ENCODE peak calls at places on chromosomes 16 and 17, in four cellular contexts. J is uterus, L is astrocyte of the cerebellum, B is HL-60. G is an unnamed sample.

GRCh38 chr17:27938864-27939263 is 45.7 kb upstream of the LYRM9 start:
- DNase-seq in L (no peak), B (no peak), J (no peak), G (no peak)

GRCh38 chr17:77708936-77709335 is 249.6 kb upstream of the TNRC6C start:
- DNase-seq in B (no peak), L (no peak), J (no peak), G (no peak)

GRCh38 chr17:7840441-7840840 is 6.4 kb downstream of the KDM6B start:
- DNase-seq in B (no peak), J (no peak), L (no peak), G (no peak)

GRCh38 chr16:84941916-84942315 is 69.4 kb downstream of the ZDHHC7 start:
- DNase-seq in J (no peak), B (no peak), L (no peak), G (peak; percentile 73)

GRCh38 chr17:21252289-21252874 is 828 bp downstream of the NATD1 start:
- DNase-seq in J (no peak), B (no peak), L (no peak), G (no peak)

GRCh38 chr16:1265826-1266225 is 10.0 kb downstream of the TPSD1 start:
- DNase-seq in B (no peak), L (no peak), J (no peak), G (no peak)

GRCh38 chr17:33436321-33436720 is 143.2 kb upstream of the ASIC2 start:
- DNase-seq in J (no peak), B (no peak), L (no peak), G (no peak)

GRCh38 chr17:57916925-57917858 is 38.0 kb downstream of the CUEDC1 start:
- DNase-seq in B (no peak), L (no peak), J (no peak), G (no peak)

GRCh38 chr16:48623304-48624016 is 13.5 kb upstream of the N4BP1 start:
- DNase-seq in J (peak; percentile 65), L (peak; percentile 31), B (no peak), G (peak; percentile 96)

GRCh38 chr16:85334718-85335583 is 222.7 kb upstream of the CIBAR2 start:
- DNase-seq in J (no peak), L (no peak), B (no peak), G (no peak)

GRCh38 chr16:27965801-27966200 is 97.7 kb downstream of the GSG1L start:
- DNase-seq in J (no peak), B (no peak), L (no peak), G (peak; percentile 64)

GRCh38 chr16:84665359-84665758 is 17.0 kb downstream of the KLHL36 start:
- DNase-seq in B (no peak), J (no peak), L (no peak), G (no peak)

GRCh38 chr17:19905514-19905913 is 37.8 kb upstream of the ULK2 start:
- DNase-seq in J (no peak), B (no peak), L (no peak), G (no peak)

GRCh38 chr17:63997341-63998048 is 656 bp upstream of the PRR29 start:
- DNase-seq in L (no peak), B (no peak), J (peak; percentile 20), G (peak; percentile 84)

GRCh38 chr16:66003196-66003595 is 363.3 kb upstream of the CDH5 start:
- DNase-seq in B (no peak), L (no peak), J (no peak), G (no peak)

GRCh38 chr16:24810951-24811843 is 34.6 kb upstream of the SLC5A11 start:
- DNase-seq in B (no peak), J (no peak), L (no peak), G (no peak)

GRCh38 chr17:11704041-11704440 is 105.8 kb downstream of the DNAH9 start:
- DNase-seq in B (no peak), J (no peak), L (no peak), G (no peak)

GRCh38 chr17:40417258-40417608 is 463 bp downstream of the TOP2A start:
- DNase-seq in L (no peak), B (no peak), J (no peak), G (no peak)

GRCh38 chr16:47965439-47965838 is 190.4 kb downstream of the ABCC12 start:
- DNase-seq in J (no peak), B (no peak), L (no peak), G (no peak)

GRCh38 chr17:43917348-43918025 is 10.2 kb upstream of the MPP2 start:
- DNase-seq in J (no peak), L (no peak), B (no peak), G (no peak)
- TF ChIP-seq CTCF in J (no peak), L (peak; percentile 66), B (peak; percentile 23), G (no peak)

GRCh38 chr16:15952265-15952711 is 2.9 kb downstream of the ABCC1 start:
- DNase-seq in J (no peak), L (no peak), B (no peak), G (no peak)
- H3K4me3 ChIP-seq in J (no peak overlapping the region), L (peak overlapping the region; percentile 86), B (no peak overlapping the region), G (no peak overlapping the region)

GRCh38 chr17:9644910-9645751 is at the start of gene USP43:
- DNase-seq in L (no peak), J (no peak), B (no peak), G (peak; percentile 81)
- TF ChIP-seq CTCF in L (no peak), J (no peak), B (no peak), G (no peak)

GRCh38 chr17:83098241-83099085 is 19.1 kb downstream of the METRNL start:
- DNase-seq in B (no peak), J (no peak), L (no peak), G (no peak)

GRCh38 chr17:83097831-83098230 is 18.4 kb downstream of the METRNL start:
- DNase-seq in J (no peak), B (no peak), L (no peak), G (no peak)

GRCh38 chr17:83099570-83100181 is 20.3 kb downstream of the METRNL start:
- DNase-seq in B (no peak), J (no peak), L (no peak), G (peak; percentile 38)

GRCh38 chr17:83100220-83100852 is 20.9 kb downstream of the METRNL start:
- DNase-seq in L (no peak), B (no peak), J (peak; percentile 32), G (no peak)

DNA sequence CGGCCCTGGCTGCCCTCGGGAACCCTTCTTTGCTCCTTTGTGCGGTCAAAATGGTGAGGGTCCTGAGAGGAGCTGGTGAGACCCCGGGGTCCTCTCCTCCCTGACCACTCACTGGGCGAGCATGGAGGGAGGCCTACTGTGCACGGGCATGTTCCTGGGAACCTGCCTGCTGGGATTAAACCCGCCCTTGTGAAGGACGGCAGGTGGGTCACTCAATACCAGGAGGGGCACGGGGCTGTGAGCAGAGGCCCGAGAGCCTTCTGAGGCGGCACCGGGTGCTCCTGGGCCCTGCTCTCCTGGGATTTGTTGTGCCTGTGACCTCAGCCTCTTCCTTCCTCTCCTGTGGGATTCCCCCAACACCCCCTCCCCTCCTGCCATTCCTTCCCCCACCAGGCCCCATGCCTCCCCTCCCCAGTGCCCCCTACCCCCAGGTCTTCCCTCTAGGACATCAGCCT is 19.7 kb downstream of the METRNL start:
- DNase-seq in J (no peak), B (no peak), L (no peak), G (peak; percentile 24)
- H3K4me3 ChIP-seq in J (no peak overlapping the region), B (no peak overlapping the region), L (no peak overlapping the region), G (no peak overlapping the region)

G was measured in lower leg skin.